ENCODE peak calls at places on chromosome 16, in nine cellular contexts. I, R, G, A, E, X, T, D and L are unnamed samples.

GRCh38 chr16:5756969-5757368 is 659.4 kb upstream of the EEF2KMT start:
- DNase-seq in I (no peak), R (no peak), G (no peak), A (no peak), E (no peak), X (no peak), T (no peak), D (no peak), L (no peak)

GRCh38 chr16:132120-132519 is 6.4 kb downstream of the NPRL3 start:
- DNase-seq in I (no peak), R (no peak), G (no peak), A (no peak), E (no peak), X (no peak), T (no peak), D (no peak), L (no peak)

GRCh38 chr16:53478965-53479364 is 24.0 kb downstream of the AKTIP start:
- DNase-seq in I (no peak), R (no peak), G (no peak), A (no peak), E (no peak), X (no peak), T (no peak), D (no peak), L (no peak)

GRCh38 chr16:1194665-1195392 is 30.2 kb downstream of the TPSG1 start:
- DNase-seq in I (no peak), R (peak), G (no peak), A (no peak), E (no peak), X (no peak), T (no peak), D (no peak), L (no peak)

GRCh38 chr16:677306-678190 is 2.1 kb downstream of the RHBDL1 start:
- DNase-seq in I (no peak), R (no peak), G (no peak), A (no peak), E (no peak), X (no peak), T (no peak), D (no peak), L (no peak)

GRCh38 chr16:21603920-21604319 is 4.5 kb downstream of the METTL9 start:
- DNase-seq in I (peak), R (no peak), G (no peak), A (no peak), E (peak), X (no peak), T (no peak), D (no peak), L (no peak)

GRCh38 chr16:52690468-52690867 is 143.5 kb upstream of the TOX3 start:
- DNase-seq in I (no peak), R (no peak), G (no peak), A (no peak), E (no peak), X (no peak), T (no peak), D (no peak), L (no peak)

GRCh38 chr16:12651765-12652531 is 151.7 kb downstream of the CPPED1 start:
- DNase-seq in I (no peak), R (no peak), G (no peak), A (no peak), E (no peak), X (no peak), T (no peak), D (no peak), L (no peak)

GRCh38 chr16:79013930-79014329 is 586.6 kb downstream of the MAF start:
- DNase-seq in I (no peak), R (no peak), G (no peak), A (no peak), E (no peak), X (no peak), T (no peak), D (no peak), L (no peak)

DNA sequence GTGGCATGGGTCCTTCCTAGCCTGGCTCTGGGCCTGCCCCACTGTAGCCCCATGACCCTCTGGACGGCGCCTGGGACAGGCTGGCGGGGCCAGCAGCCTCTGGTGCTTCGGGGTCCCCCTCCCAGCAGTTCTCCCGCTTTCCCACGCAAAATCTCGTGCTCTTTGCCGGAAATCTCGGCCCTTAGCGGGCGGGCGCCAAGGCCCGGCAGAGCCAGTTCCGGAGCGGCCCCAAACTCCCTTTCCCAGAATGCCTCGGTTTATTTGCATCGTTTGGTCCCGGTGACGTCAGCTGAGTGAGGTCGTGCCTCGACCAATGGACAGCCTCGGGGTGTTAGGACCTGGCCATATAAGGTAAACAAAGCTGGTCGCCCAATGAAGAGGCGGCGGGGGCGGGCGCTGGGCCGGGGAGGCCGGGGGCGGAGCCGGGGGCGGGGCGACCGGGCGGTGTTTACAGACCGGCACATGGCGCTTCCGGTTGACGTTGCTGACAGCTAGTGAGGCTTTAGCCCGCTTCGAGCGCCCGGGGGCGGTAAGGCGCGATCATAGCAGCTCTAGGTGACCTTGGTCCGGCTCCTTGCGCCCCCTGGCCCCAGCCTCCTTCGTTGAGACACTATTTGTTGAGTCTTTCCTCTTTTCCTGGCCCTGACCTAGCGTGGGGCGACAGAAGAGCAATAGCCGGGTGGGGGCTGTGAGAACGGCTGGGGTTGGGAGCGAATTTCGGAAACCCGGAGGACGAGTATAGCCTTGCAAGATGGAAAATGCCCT is 1.5 kb upstream of the UBALD1 start:
- DNase-seq in I (peak), R (peak), G (peak), A (peak), E (peak), X (peak), T (peak), D (peak), L (peak)
- TF ChIP-seq POLR2A in I (peak), R (peak), G (peak), A (peak), E (peak), X (peak), T (no peak), D (peak), L (peak)

GRCh38 chr16:57113042-57113453 is 20.7 kb downstream of the CPNE2 start:
- DNase-seq in I (peak), R (no peak), G (no peak), A (no peak), E (no peak), X (no peak), T (no peak), D (no peak), L (no peak)
- TF ChIP-seq POLR2A in I (no peak), R (no peak), G (no peak), A (no peak), E (no peak), X (no peak), T (no peak), D (no peak), L (no peak)

GRCh38 chr16:83187404-83187803 is 560.6 kb downstream of the CDH13 start:
- DNase-seq in I (peak), R (no peak), G (no peak), A (no peak), E (no peak), X (no peak), T (no peak), D (no peak), L (no peak)
- TF ChIP-seq POLR2A in I (no peak), R (no peak), G (no peak), A (no peak), E (no peak), X (no peak), T (no peak), D (no peak), L (no peak)

DNA sequence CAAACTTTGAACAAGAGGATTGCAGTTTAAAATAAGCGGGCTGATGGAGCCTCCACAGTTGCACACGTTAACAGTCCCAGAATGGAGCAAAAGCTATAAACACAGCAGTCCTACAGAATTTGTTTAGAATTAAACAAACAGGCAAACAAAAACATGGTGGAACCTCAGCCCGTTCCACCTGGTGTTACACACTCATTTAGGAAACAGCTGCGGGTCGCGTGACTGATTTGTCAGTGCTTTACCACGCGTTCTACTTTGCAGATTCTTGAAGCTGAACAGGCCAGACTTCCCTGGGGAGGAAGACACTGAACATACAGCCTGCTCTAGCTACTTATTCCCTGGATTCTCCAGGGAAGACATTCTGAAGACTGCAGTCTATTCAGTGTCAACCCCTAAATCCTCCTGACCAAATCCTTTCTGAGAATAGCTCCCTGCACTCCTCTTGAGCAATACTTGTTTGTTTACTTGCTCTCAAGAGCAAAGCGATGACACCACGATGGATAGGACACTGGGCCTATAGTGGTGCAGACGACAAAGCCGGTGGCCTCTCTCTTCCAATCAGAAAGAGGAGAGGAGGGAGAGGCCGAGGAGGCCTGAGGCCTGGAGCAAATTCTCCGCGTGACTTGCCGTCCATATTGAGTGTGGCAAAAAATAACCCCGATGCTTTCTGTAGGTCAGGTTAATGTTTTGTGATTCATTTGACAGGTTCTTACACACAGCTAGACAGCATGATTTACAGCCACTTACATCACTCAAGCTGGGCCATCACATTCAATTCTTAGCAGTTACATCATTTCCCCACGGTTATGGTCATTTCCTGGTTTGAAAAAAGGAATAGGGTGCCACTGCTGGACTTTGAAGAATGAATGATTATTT is 4.0 kb upstream of the MAP1LC3B start:
- DNase-seq in I (peak), R (peak), G (peak), A (peak), E (peak), X (peak), T (peak), D (peak), L (peak)
- TF ChIP-seq POLR2A in I (no peak), R (peak), G (no peak), A (no peak), E (peak), X (no peak), T (peak), D (peak), L (peak)

GRCh38 chr16:67207857-67208524 is 9.1 kb downstream of the ELMO3 start:
- DNase-seq in I (peak), R (no peak), G (no peak), A (no peak), E (no peak), X (no peak), T (no peak), D (no peak), L (peak)
- TF ChIP-seq POLR2A in I (no peak), R (no peak), G (no peak), A (no peak), E (no peak), X (no peak), T (no peak), D (no peak), L (no peak)